ENCODE peak calls at places on chromosomes 1 and 21, in ten cellular contexts. L is ELR; Z is left kidney; U is cardiac muscle cell; B is IMR-90; H is activated T-cell treated with anti-CD3 and anti-CD28 coated beads for 4 hours; J is stimulated activated CD8-positive, alpha-beta memory T cell treated with anti-CD3 and anti-CD28 coated beads, Interleukin-7, amount 100 ng/mL, for 48 hours; C is body of pancreas; T is KG1; X is right cardiac atrium. D is an unnamed sample.

GRCh38 chr1:91120421-91120820 is 98.6 kb upstream of the ZNF644 start:
- DNase-seq in B (no peak), X (no peak), J (no peak), L (no peak), T (no peak), H (no peak), C (no peak), Z (no peak), U (no peak), D (no peak)

GRCh38 chr1:161032409-161032808 is 6.4 kb downstream of the TSTD1 start:
- DNase-seq in Z (no peak), L (no peak), T (no peak), J (no peak), H (no peak), B (no peak), U (peak; percentile 35), X (no peak), C (no peak), D (no peak)

GRCh38 chr1:219317762-219318353 is 144.2 kb downstream of the LYPLAL1 start:
- DNase-seq in C (no peak), H (no peak), L (peak; percentile 30), B (no peak), T (no peak), U (peak; percentile 70), J (no peak), X (no peak), Z (peak; percentile 34), D (no peak)

GRCh38 chr1:16618719-16619118 is 5.4 kb upstream of the NBPF1 start:
- DNase-seq in L (no peak), C (peak; percentile 23), H (no peak), U (no peak), J (no peak), Z (peak; percentile 54), X (peak; percentile 62), T (no peak), B (no peak), D (no peak)

GRCh38 chr1:26237230-26237966 is 3.4 kb downstream of the CEP85 start:
- DNase-seq in X (no peak), T (no peak), J (no peak), U (no peak), C (no peak), Z (no peak), H (no peak), L (peak; percentile 15), B (peak; percentile 33), D (no peak)

GRCh38 chr1:67724928-67725560 is 40.0 kb downstream of the GADD45A start:
- DNase-seq in C (peak; percentile 42), J (no peak), Z (peak; percentile 47), U (no peak), T (no peak), B (peak; percentile 85), L (peak; percentile 75), X (no peak), H (no peak), D (no peak)

GRCh38 chr1:168127493-168127892 is 9.2 kb downstream of the GPR161 start:
- DNase-seq in J (no peak), B (no peak), H (no peak), U (no peak), Z (no peak), L (no peak), C (no peak), X (no peak), T (no peak), D (no peak)

GRCh38 chr21:28608646-28609045 is 384.0 kb downstream of the LTN1 start:
- DNase-seq in H (no peak), Z (no peak), B (no peak), X (no peak), U (no peak), C (no peak), J (no peak), T (no peak), L (no peak), D (no peak)

GRCh38 chr1:210905944-210906453 is 227.9 kb downstream of the KCNH1 start:
- DNase-seq in J (no peak), T (no peak), C (no peak), U (peak; percentile 6), B (no peak), L (no peak), X (no peak), H (no peak), Z (no peak), D (no peak)

GRCh38 chr1:101357444-101357986 is 120.7 kb downstream of the S1PR1 start:
- DNase-seq in H (peak; percentile 67), L (peak; percentile 79), C (peak; percentile 60), Z (peak; percentile 92), B (peak; percentile 80), U (peak; percentile 74), T (peak; percentile 20), J (no peak), X (no peak), D (peak; percentile 85)

GRCh38 chr1:209010831-209011230 is 572.7 kb upstream of the CAMK1G start:
- DNase-seq in J (no peak), B (no peak), X (no peak), T (no peak), Z (no peak), U (no peak), L (no peak), H (no peak), C (peak; percentile 25), D (no peak)

GRCh38 chr1:241857131-241857530 is 9.1 kb downstream of the EXO1 start:
- DNase-seq in L (no peak), H (no peak), U (no peak), B (no peak), Z (no peak), T (no peak), C (no peak), X (no peak), J (no peak), D (no peak)

GRCh38 chr21:45309069-45309521 is 21.4 kb upstream of the POFUT2 start:
- DNase-seq in C (peak; percentile 65), X (peak; percentile 91), B (peak; percentile 64), Z (peak; percentile 79), J (no peak), T (no peak), U (peak; percentile 76), L (peak; percentile 78), H (no peak), D (peak; percentile 12)

GRCh38 chr1:169015464-169015863 is 91.0 kb upstream of the ATP1B1 start:
- DNase-seq in T (no peak), J (no peak), B (no peak), H (no peak), Z (no peak), U (no peak), X (no peak), C (no peak), L (no peak), D (no peak)

GRCh38 chr1:200279810-200280411 is 129.9 kb downstream of the ZNF281 start:
- DNase-seq in X (no peak), J (no peak), B (peak; percentile 60), T (no peak), Z (peak; percentile 53), U (peak; percentile 52), L (peak; percentile 75), H (peak; percentile 23), C (peak; percentile 73), D (no peak)

GRCh38 chr1:44170281-44170823 is 28.9 kb upstream of the KLF18 start:
- DNase-seq in J (no peak), Z (no peak), U (no peak), X (no peak), H (no peak), L (peak; percentile 43), B (peak; percentile 29), T (no peak), C (no peak), D (no peak)

GRCh38 chr1:24903011-24903461 is 27.0 kb downstream of the RUNX3 start:
- DNase-seq in T (no peak), X (no peak), U (no peak), H (no peak), J (no peak), L (no peak), Z (no peak), B (no peak), C (no peak), D (no peak)

GRCh38 chr1:60055336-60055735 is 18.2 kb downstream of the C1orf87 start:
- DNase-seq in J (no peak), T (no peak), B (peak; percentile 1), U (no peak), X (no peak), C (no peak), Z (no peak), L (peak; percentile 60), H (no peak), D (no peak)

GRCh38 chr1:232143315-232143886 is 486.5 kb downstream of the SIPA1L2 start:
- DNase-seq in J (no peak), X (no peak), L (no peak), C (no peak), T (no peak), B (no peak), U (peak; percentile 18), H (no peak), Z (no peak), D (no peak)

GRCh38 chr21:42461185-42461520 is 34.9 kb downstream of the RSPH1 start:
- DNase-seq in L (no peak), B (no peak), Z (no peak), T (no peak), H (no peak), J (no peak), U (no peak), C (no peak), X (no peak), D (no peak)

GRCh38 chr1:58238846-58239245 is 307.7 kb downstream of the OMA1 start:
- DNase-seq in H (no peak), U (no peak), T (no peak), L (no peak), X (no peak), Z (no peak), J (no peak), C (no peak), B (no peak), D (no peak)

GRCh38 chr1:197994907-197995407 is 77.8 kb downstream of the LHX9 start:
- DNase-seq in X (no peak), B (peak; percentile 2), U (no peak), J (no peak), Z (peak; percentile 11), L (no peak), T (no peak), C (peak; percentile 21), H (no peak), D (no peak)

GRCh38 chr21:37668462-37669239 is 247.6 kb downstream of the KCNJ6 start:
- DNase-seq in B (no peak), U (no peak), J (no peak), C (no peak), Z (no peak), H (no peak), L (no peak), X (no peak), T (no peak), D (no peak)

GRCh38 chr1:240831191-240831631 is 219.3 kb upstream of the GREM2 start:
- DNase-seq in U (no peak), L (peak; percentile 80), X (no peak), T (no peak), J (no peak), B (peak; percentile 53), H (no peak), Z (peak; percentile 27), C (no peak), D (no peak)

GRCh38 chr1:183234660-183235476 is 48.8 kb downstream of the LAMC2 start:
- DNase-seq in J (no peak), T (no peak), U (peak; percentile 57), B (peak; percentile 98), C (peak; percentile 49), Z (peak; percentile 89), X (peak; percentile 76), H (no peak), L (peak; percentile 99), D (no peak)

GRCh38 chr21:44505673-44506278 is 34.2 kb downstream of the KRTAP10-1 start:
- DNase-seq in U (no peak), T (no peak), J (no peak), X (no peak), C (no peak), Z (peak; percentile 53), B (no peak), L (no peak), H (no peak), D (no peak)

GRCh38 chr1:208170252-208170651 is 73.9 kb downstream of the PLXNA2 start:
- DNase-seq in T (no peak), X (peak; percentile 69), L (no peak), C (peak; percentile 68), J (no peak), Z (no peak), H (no peak), U (no peak), B (no peak), D (no peak)

GRCh38 chr1:209884665-209885117 is 53.3 kb upstream of the SYT14 start:
- DNase-seq in C (peak; percentile 62), L (peak; percentile 100), T (no peak), H (no peak), J (peak; percentile 10), B (peak; percentile 99), X (no peak), Z (peak; percentile 22), U (no peak), D (no peak)